ENCODE peak calls at places on chromosomes 5 and 9, in six cellular contexts. W is ascending aorta, F is B cell, K is tibial artery, J is epithelial cell of esophagus, V is progenitor cell of endocrine pancreas. N is an unnamed sample.

GRCh38 chr5:112491257-112491656 is 72.2 kb upstream of the EPB41L4A start:
- DNase-seq in K (no peak), J (peak; percentile 19), W (no peak), V (no peak), F (peak; percentile 17), N (no peak)

GRCh38 chr5:121350493-121350892 is 501.2 kb upstream of the FTMT start:
- DNase-seq in K (no peak), F (no peak), W (no peak), V (no peak), J (peak; percentile 57), N (no peak)

GRCh38 chr9:69346596-69347390 is 21.8 kb downstream of the ENTREP1 start:
- DNase-seq in W (no peak), J (peak; percentile 47), V (no peak), F (no peak), K (no peak), N (no peak)

GRCh38 chr9:114235113-114235589 is 79.8 kb downstream of the COL27A1 start:
- DNase-seq in F (no peak), V (no peak), J (no peak), W (no peak), K (no peak), N (no peak)

GRCh38 chr9:86353591-86354047 is 591 bp downstream of the TUT7 start:
- DNase-seq in V (no peak), K (no peak), W (no peak), J (peak; percentile 81), F (peak; percentile 26), N (no peak)

GRCh38 chr5:9284781-9285307 is 261.0 kb downstream of the SEMA5A start:
- DNase-seq in F (no peak), W (peak; percentile 73), K (no peak), V (no peak), J (no peak), N (no peak)

GRCh38 chr9:72656021-72656420 is 134.6 kb downstream of the TMC1 start:
- DNase-seq in K (no peak), J (peak; percentile 55), F (no peak), W (no peak), V (no peak), N (no peak)

GRCh38 chr5:57720656-57721055 is 238.0 kb upstream of the ACTBL2 start:
- DNase-seq in W (no peak), V (no peak), J (no peak), F (no peak), K (no peak), N (no peak)

GRCh38 chr9:98326402-98327248 is 71.2 kb upstream of the TBC1D2 start:
- DNase-seq in J (no peak), F (no peak), V (no peak), W (peak; percentile 5), K (no peak), N (no peak)

GRCh38 chr9:95822583-95823431 is 52.7 kb upstream of the ERCC6L2 start:
- DNase-seq in V (no peak), J (peak; percentile 24), F (no peak), W (no peak), K (no peak), N (no peak)

GRCh38 chr5:98698359-98698758 is 75.1 kb upstream of the RGMB start:
- DNase-seq in W (no peak), V (no peak), J (peak; percentile 84), F (no peak), K (no peak), N (no peak)

GRCh38 chr9:20357207-20357503 is 265.1 kb downstream of the MLLT3 start:
- DNase-seq in K (no peak), W (no peak), F (no peak), J (no peak), V (no peak), N (no peak)

GRCh38 chr9:65435464-65435863 is 150.5 kb upstream of the FOXD4L5 start:
- DNase-seq in F (no peak), K (no peak), V (no peak), J (no peak), W (no peak), N (no peak)

GRCh38 chr5:110951373-110951791 is 120.1 kb upstream of the TSLP start:
- DNase-seq in V (no peak), F (no peak), K (no peak), J (peak; percentile 87), W (no peak), N (no peak)

GRCh38 chr9:36191290-36191645 is 547 bp downstream of the CLTA start:
- DNase-seq in W (no peak), F (peak; percentile 48), V (no peak), J (peak; percentile 44), K (peak; percentile 34), N (no peak)

GRCh38 chr5:9338796-9339195 is 207.1 kb downstream of the SEMA5A start:
- DNase-seq in V (no peak), J (no peak), W (no peak), K (no peak), F (no peak), N (no peak)

GRCh38 chr5:35919191-35919590 is 19.2 kb downstream of the CAPSL start:
- DNase-seq in J (peak; percentile 40), K (no peak), F (no peak), V (no peak), W (no peak), N (no peak)

GRCh38 chr9:93065321-93065720 is 6.8 kb downstream of the SUSD3 start:
- DNase-seq in W (no peak), V (no peak), J (no peak), F (no peak), K (peak; percentile 45), N (no peak)

GRCh38 chr5:155402927-155403645 is 389.5 kb downstream of the KIF4B start:
- DNase-seq in W (no peak), J (peak; percentile 99), V (no peak), F (no peak), K (no peak), N (no peak)

GRCh38 chr5:61263072-61263471 is 69.0 kb upstream of the ZSWIM6 start:
- DNase-seq in K (no peak), F (no peak), J (no peak), V (no peak), W (no peak), N (no peak)

GRCh38 chr9:135476981-135477380 is 2.6 kb upstream of the PPP1R26 start:
- DNase-seq in V (no peak), J (peak; percentile 20), W (no peak), K (no peak), F (no peak), N (no peak)

GRCh38 chr9:137058651-137059234 is 4.9 kb upstream of the ENTPD2 start:
- DNase-seq in W (no peak), K (no peak), V (no peak), F (no peak), J (no peak), N (no peak)

GRCh38 chr9:121992571-121993212 is 100.4 kb downstream of the TTLL11 start:
- DNase-seq in V (peak; percentile 16), F (peak; percentile 70), J (peak; percentile 79), K (peak; percentile 53), W (peak; percentile 76), N (peak; percentile 20)

GRCh38 chr5:110402562-110402961 is 323.9 kb downstream of the TMEM232 start:
- DNase-seq in V (no peak), W (no peak), F (no peak), K (no peak), J (no peak), N (no peak)

GRCh38 chr5:123527190-123527589 is 15.2 kb downstream of the CSNK1G3 start:
- DNase-seq in V (no peak), W (no peak), K (no peak), J (no peak), F (no peak), N (no peak)
- TF ChIP-seq CTCF in V (no peak), W (no peak), K (no peak), J (no peak), F (no peak), N (no peak)

GRCh38 chr9:127396808-127397721 is at the start of gene SLC2A8:
- DNase-seq in V (peak; percentile 98), J (peak; percentile 100), W (peak; percentile 99), F (peak; percentile 98), K (peak; percentile 98), N (peak; percentile 97)
- TF ChIP-seq CTCF in V (peak; percentile 43), J (peak; percentile 15), W (peak; percentile 10), F (peak; percentile 34), K (no peak), N (no peak)

GRCh38 chr5:14326035-14326909 is 183.1 kb downstream of the TRIO start:
- DNase-seq in J (no peak), W (no peak), V (no peak), K (no peak), F (peak; percentile 25), N (no peak)
- TF ChIP-seq CTCF in J (no peak), W (peak; percentile 43), V (peak; percentile 52), K (peak; percentile 42), F (peak; percentile 36), N (no peak)

GRCh38 chr5:85049020-85049419 is 664.3 kb upstream of the EDIL3 start:
- DNase-seq in F (no peak), V (no peak), K (no peak), W (no peak), J (peak; percentile 64), N (no peak)
- TF ChIP-seq CTCF in F (no peak), V (peak; percentile 63), K (no peak), W (peak; percentile 7), J (peak; percentile 57), N (no peak)

DNA sequence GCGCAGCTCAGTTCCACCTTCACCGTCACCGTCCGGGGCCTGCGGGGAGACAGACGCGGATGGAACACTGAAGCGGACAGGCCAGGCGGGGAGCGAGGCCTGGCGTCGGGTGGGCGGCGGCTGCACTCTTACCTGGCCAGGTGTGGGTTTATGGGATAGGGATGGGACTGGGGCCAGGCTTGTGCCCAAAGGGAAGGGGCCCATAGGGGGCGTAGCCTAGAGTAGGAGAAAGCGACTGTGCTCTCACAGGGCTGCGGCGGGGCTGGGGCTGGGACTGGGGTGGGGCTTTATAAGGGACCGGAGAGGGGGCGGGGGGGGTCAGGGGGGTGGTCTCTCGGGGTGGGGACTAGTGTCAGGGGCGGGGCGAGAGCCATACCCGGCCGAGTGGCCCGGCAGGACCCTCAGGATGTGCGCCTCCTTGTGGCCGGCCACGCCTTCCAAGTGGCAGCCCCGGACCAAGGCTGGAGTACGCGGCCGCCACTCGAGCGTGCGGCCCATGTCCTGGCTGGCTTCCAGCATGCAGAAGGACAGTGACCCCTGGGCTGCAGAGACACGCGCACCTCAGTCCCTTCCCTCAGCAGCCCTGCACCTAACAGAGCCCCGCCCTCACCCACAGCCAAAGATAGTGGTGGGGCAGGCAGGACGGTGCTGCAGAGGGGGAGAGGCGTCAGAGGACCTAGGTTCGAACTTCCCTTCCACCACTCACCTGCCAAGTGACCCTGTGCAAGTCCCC is 22.8 kb downstream of the FPGS start:
- DNase-seq in V (peak; percentile 69), K (no peak), F (peak; percentile 28), J (no peak), W (no peak), N (no peak)
- TF ChIP-seq CTCF in V (peak; percentile 75), K (peak; percentile 12), F (no peak), J (peak; percentile 26), W (peak; percentile 27), N (no peak)

DNA sequence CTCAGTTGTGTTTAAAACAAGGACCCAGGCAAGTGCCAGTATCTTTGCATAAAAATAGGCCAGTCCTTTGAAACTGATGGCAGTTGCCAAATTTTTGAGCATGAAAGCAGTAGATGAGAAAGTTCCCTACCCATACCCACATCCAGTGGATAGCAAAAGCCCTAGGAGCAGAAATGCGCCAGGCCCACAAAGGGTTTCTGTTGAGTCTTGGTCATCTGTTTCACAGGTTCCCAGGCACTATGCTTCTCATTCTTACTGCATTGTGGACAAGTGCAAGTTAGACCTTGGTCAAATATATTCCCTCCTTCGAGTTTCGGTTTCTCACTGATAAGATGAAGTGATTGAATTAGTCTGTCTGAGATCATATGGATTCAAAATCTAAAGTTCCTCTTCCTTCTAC is 152.3 kb downstream of the NR3C1 start:
- DNase-seq in K (no peak), W (no peak), V (no peak), J (no peak), F (no peak), N (no peak)
- TF ChIP-seq CTCF in K (no peak), W (no peak), V (no peak), J (no peak), F (no peak), N (no peak)

N was measured in natural killer cell.